ENCODE peak calls at places on chromosomes 2 and 18, in seven cellular contexts. One of them, this sample, is unnamed.
A peak's percentile ranks its signal among the peaks of the same experiment; 100 is the strongest.

GRCh38 chr2:221581986-221582385 is 9.9 kb upstream of the EPHA4 start:
- DNase-seq in astrocyte of the cerebellum: no peak
- DNase-seq in astrocyte of the spinal cord: no peak
- DNase-seq in HCT116: no peak
- DNase-seq in adrenal gland: no peak
- DNase-seq in brain microvascular endothelial cell: no peak
- DNase-seq in neuronal stem cell: no peak
- DNase-seq in this sample: no peak

GRCh38 chr2:160429248-160430000 is 64.2 kb downstream of the RBMS1 start:
- DNase-seq in astrocyte of the cerebellum: peak; percentile 59
- DNase-seq in astrocyte of the spinal cord: peak; percentile 80
- DNase-seq in HCT116: peak; percentile 56
- DNase-seq in adrenal gland: no peak
- DNase-seq in brain microvascular endothelial cell: no peak
- DNase-seq in neuronal stem cell: no peak
- DNase-seq in this sample: no peak

GRCh38 chr2:129812071-129812470 is 167.4 kb upstream of the RAB6C start:
- DNase-seq in astrocyte of the cerebellum: no peak
- DNase-seq in astrocyte of the spinal cord: no peak
- DNase-seq in HCT116: no peak
- DNase-seq in adrenal gland: peak; percentile 54
- DNase-seq in brain microvascular endothelial cell: no peak
- DNase-seq in neuronal stem cell: no peak
- DNase-seq in this sample: no peak

GRCh38 chr2:173496746-173497145 is 142.1 kb downstream of the CDCA7 start:
- DNase-seq in astrocyte of the cerebellum: no peak
- DNase-seq in astrocyte of the spinal cord: peak; percentile 39
- DNase-seq in HCT116: no peak
- DNase-seq in adrenal gland: no peak
- DNase-seq in brain microvascular endothelial cell: peak; percentile 54
- DNase-seq in neuronal stem cell: no peak
- DNase-seq in this sample: no peak

GRCh38 chr2:71933467-71934319 is 214.0 kb downstream of the CYP26B1 start:
- DNase-seq in astrocyte of the cerebellum: no peak
- DNase-seq in astrocyte of the spinal cord: no peak
- DNase-seq in HCT116: peak; percentile 28
- DNase-seq in adrenal gland: no peak
- DNase-seq in brain microvascular endothelial cell: peak; percentile 40
- DNase-seq in neuronal stem cell: no peak
- DNase-seq in this sample: no peak

GRCh38 chr18:32355896-32356295 is 114.8 kb downstream of the GAREM1 start:
- DNase-seq in astrocyte of the cerebellum: peak; percentile 40
- DNase-seq in astrocyte of the spinal cord: peak; percentile 69
- DNase-seq in HCT116: no peak
- DNase-seq in adrenal gland: no peak
- DNase-seq in brain microvascular endothelial cell: no peak
- DNase-seq in neuronal stem cell: no peak
- DNase-seq in this sample: no peak

GRCh38 chr2:11665028-11665427 is 5.0 kb downstream of the NTSR2 start:
- DNase-seq in astrocyte of the cerebellum: no peak
- DNase-seq in astrocyte of the spinal cord: no peak
- DNase-seq in HCT116: no peak
- DNase-seq in adrenal gland: no peak
- DNase-seq in brain microvascular endothelial cell: no peak
- DNase-seq in neuronal stem cell: no peak
- DNase-seq in this sample: no peak

GRCh38 chr2:26179446-26179907 is 6.6 kb downstream of the GAREM2 start:
- DNase-seq in astrocyte of the cerebellum: no peak
- DNase-seq in astrocyte of the spinal cord: no peak
- DNase-seq in HCT116: no peak
- DNase-seq in adrenal gland: no peak
- DNase-seq in brain microvascular endothelial cell: no peak
- DNase-seq in neuronal stem cell: no peak
- DNase-seq in this sample: no peak

GRCh38 chr2:29370581-29371125 is 255.4 kb downstream of the CLIP4 start:
- DNase-seq in astrocyte of the cerebellum: no peak
- DNase-seq in astrocyte of the spinal cord: no peak
- DNase-seq in HCT116: no peak
- DNase-seq in adrenal gland: no peak
- DNase-seq in brain microvascular endothelial cell: no peak
- DNase-seq in neuronal stem cell: no peak
- DNase-seq in this sample: no peak

GRCh38 chr2:24372033-24372432 is 11.7 kb upstream of the ITSN2 start:
- DNase-seq in astrocyte of the cerebellum: no peak
- DNase-seq in astrocyte of the spinal cord: no peak
- DNase-seq in HCT116: no peak
- DNase-seq in adrenal gland: no peak
- DNase-seq in brain microvascular endothelial cell: no peak
- DNase-seq in neuronal stem cell: no peak
- DNase-seq in this sample: no peak

GRCh38 chr2:42001696-42002331 is 46.0 kb upstream of the PKDCC start:
- DNase-seq in astrocyte of the cerebellum: no peak
- DNase-seq in astrocyte of the spinal cord: no peak
- DNase-seq in HCT116: no peak
- DNase-seq in adrenal gland: no peak
- DNase-seq in brain microvascular endothelial cell: no peak
- DNase-seq in neuronal stem cell: no peak
- DNase-seq in this sample: no peak

GRCh38 chr2:41998201-41998781 is 49.5 kb upstream of the PKDCC start:
- DNase-seq in astrocyte of the cerebellum: no peak
- DNase-seq in astrocyte of the spinal cord: no peak
- DNase-seq in HCT116: no peak
- DNase-seq in adrenal gland: no peak
- DNase-seq in brain microvascular endothelial cell: no peak
- DNase-seq in neuronal stem cell: no peak
- DNase-seq in this sample: no peak

GRCh38 chr2:41994661-41995060 is 53.2 kb upstream of the PKDCC start:
- DNase-seq in astrocyte of the cerebellum: no peak
- DNase-seq in astrocyte of the spinal cord: no peak
- DNase-seq in HCT116: no peak
- DNase-seq in adrenal gland: no peak
- DNase-seq in brain microvascular endothelial cell: no peak
- DNase-seq in neuronal stem cell: no peak
- DNase-seq in this sample: no peak

GRCh38 chr2:41999882-42000281 is 47.9 kb upstream of the PKDCC start:
- DNase-seq in astrocyte of the cerebellum: no peak
- DNase-seq in astrocyte of the spinal cord: no peak
- DNase-seq in HCT116: no peak
- DNase-seq in adrenal gland: no peak
- DNase-seq in brain microvascular endothelial cell: no peak
- DNase-seq in neuronal stem cell: no peak
- DNase-seq in this sample: no peak

GRCh38 chr2:41998789-41999470 is 48.9 kb upstream of the PKDCC start:
- DNase-seq in astrocyte of the cerebellum: no peak
- DNase-seq in astrocyte of the spinal cord: no peak
- DNase-seq in HCT116: no peak
- DNase-seq in adrenal gland: no peak
- DNase-seq in brain microvascular endothelial cell: no peak
- DNase-seq in neuronal stem cell: no peak
- DNase-seq in this sample: no peak
- H3K4me3 ChIP-seq in astrocyte of the cerebellum: no peak overlapping the region
- H3K4me3 ChIP-seq in astrocyte of the spinal cord: no peak overlapping the region
- H3K4me3 ChIP-seq in HCT116: no peak overlapping the region
- H3K4me3 ChIP-seq in adrenal gland: no peak overlapping the region
- H3K4me3 ChIP-seq in brain microvascular endothelial cell: no peak overlapping the region
- H3K4me3 ChIP-seq in neuronal stem cell: no peak overlapping the region
- H3K4me3 ChIP-seq in this sample: no peak overlapping the region

GRCh38 chr18:36308711-36309435 is 11.4 kb downstream of the FHOD3 start:
- DNase-seq in astrocyte of the cerebellum: no peak
- DNase-seq in astrocyte of the spinal cord: no peak
- DNase-seq in HCT116: no peak
- DNase-seq in adrenal gland: no peak
- DNase-seq in brain microvascular endothelial cell: no peak
- DNase-seq in neuronal stem cell: no peak
- DNase-seq in this sample: no peak
- H3K4me3 ChIP-seq in astrocyte of the cerebellum: no peak overlapping the region
- H3K4me3 ChIP-seq in astrocyte of the spinal cord: no peak overlapping the region
- H3K4me3 ChIP-seq in HCT116: peak overlapping the region; percentile 45
- H3K4me3 ChIP-seq in adrenal gland: no peak overlapping the region
- H3K4me3 ChIP-seq in brain microvascular endothelial cell: no peak overlapping the region
- H3K4me3 ChIP-seq in neuronal stem cell: no peak overlapping the region
- H3K4me3 ChIP-seq in this sample: peak overlapping the region; percentile 15

DNA sequence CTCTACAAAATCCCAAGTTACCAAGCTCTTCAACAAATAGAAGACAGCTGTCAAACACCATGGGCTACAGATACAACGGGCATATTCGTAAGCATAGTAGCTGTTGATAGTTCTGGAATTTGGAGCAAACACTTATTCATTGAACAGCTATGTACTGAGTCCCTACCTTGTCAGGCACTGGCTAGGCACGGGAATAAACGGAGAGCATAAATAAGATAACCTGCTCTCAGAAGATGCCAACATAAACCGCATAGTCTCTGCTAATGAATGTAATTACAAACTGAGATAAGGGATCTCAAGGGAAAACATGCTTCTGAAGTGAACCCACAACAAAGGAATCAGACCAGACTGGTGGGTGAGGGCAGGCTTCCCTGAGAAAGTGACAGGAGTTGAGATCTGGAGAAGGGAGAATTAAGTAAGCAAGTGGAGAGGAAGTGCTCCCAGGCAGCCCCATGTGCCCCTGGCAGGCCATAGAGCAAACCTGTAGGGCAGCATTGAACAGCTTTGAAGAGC is 997 bp upstream of the ANKRD44 start:
- DNase-seq in astrocyte of the cerebellum: no peak
- DNase-seq in astrocyte of the spinal cord: no peak
- DNase-seq in HCT116: no peak
- DNase-seq in adrenal gland: no peak
- DNase-seq in brain microvascular endothelial cell: no peak
- DNase-seq in neuronal stem cell: no peak
- DNase-seq in this sample: no peak
- H3K4me3 ChIP-seq in astrocyte of the cerebellum: no peak overlapping the region
- H3K4me3 ChIP-seq in astrocyte of the spinal cord: no peak overlapping the region
- H3K4me3 ChIP-seq in HCT116: peak overlapping the region; percentile 66
- H3K4me3 ChIP-seq in adrenal gland: no peak overlapping the region
- H3K4me3 ChIP-seq in brain microvascular endothelial cell: no peak overlapping the region
- H3K4me3 ChIP-seq in neuronal stem cell: no peak overlapping the region
- H3K4me3 ChIP-seq in this sample: no peak overlapping the region

GRCh38 chr2:46828039-46828438 is 87.6 kb downstream of the MCFD2 start:
- DNase-seq in astrocyte of the cerebellum: no peak
- DNase-seq in astrocyte of the spinal cord: no peak
- DNase-seq in HCT116: no peak
- DNase-seq in adrenal gland: no peak
- DNase-seq in brain microvascular endothelial cell: no peak
- DNase-seq in neuronal stem cell: no peak
- DNase-seq in this sample: no peak
- H3K4me3 ChIP-seq in astrocyte of the cerebellum: no peak overlapping the region
- H3K4me3 ChIP-seq in astrocyte of the spinal cord: no peak overlapping the region
- H3K4me3 ChIP-seq in HCT116: no peak overlapping the region
- H3K4me3 ChIP-seq in adrenal gland: no peak overlapping the region
- H3K4me3 ChIP-seq in brain microvascular endothelial cell: no peak overlapping the region
- H3K4me3 ChIP-seq in neuronal stem cell: no peak overlapping the region
- H3K4me3 ChIP-seq in this sample: no peak overlapping the region

DNA sequence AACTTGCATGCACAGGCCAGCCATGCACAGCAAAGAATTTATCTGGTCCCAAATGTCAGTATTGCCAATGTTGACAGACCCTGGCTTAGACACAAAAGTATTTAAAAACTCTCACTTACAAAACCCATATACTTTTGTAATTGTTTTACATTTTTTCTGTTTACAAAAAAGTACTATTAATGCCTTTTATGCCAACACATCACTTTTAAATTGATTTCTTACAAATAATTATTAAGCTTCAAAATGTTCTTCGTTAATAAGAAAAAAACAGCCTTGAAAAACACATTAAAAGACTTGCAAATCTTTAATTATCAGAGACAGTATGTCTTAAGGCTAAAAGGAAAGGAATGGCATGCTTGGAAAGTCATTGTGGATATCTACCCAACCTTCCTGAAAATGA is 181.3 kb upstream of the TWIST2 start:
- DNase-seq in astrocyte of the cerebellum: no peak
- DNase-seq in astrocyte of the spinal cord: no peak
- DNase-seq in HCT116: no peak
- DNase-seq in adrenal gland: no peak
- DNase-seq in brain microvascular endothelial cell: no peak
- DNase-seq in neuronal stem cell: no peak
- DNase-seq in this sample: no peak
- H3K4me3 ChIP-seq in astrocyte of the cerebellum: no peak overlapping the region
- H3K4me3 ChIP-seq in astrocyte of the spinal cord: no peak overlapping the region
- H3K4me3 ChIP-seq in HCT116: no peak overlapping the region
- H3K4me3 ChIP-seq in adrenal gland: no peak overlapping the region
- H3K4me3 ChIP-seq in brain microvascular endothelial cell: no peak overlapping the region
- H3K4me3 ChIP-seq in neuronal stem cell: no peak overlapping the region
- H3K4me3 ChIP-seq in this sample: no peak overlapping the region

GRCh38 chr18:68721681-68722583 is 7.0 kb upstream of the TMX3 start:
- DNase-seq in astrocyte of the cerebellum: no peak
- DNase-seq in astrocyte of the spinal cord: peak; percentile 27
- DNase-seq in HCT116: no peak
- DNase-seq in adrenal gland: no peak
- DNase-seq in brain microvascular endothelial cell: no peak
- DNase-seq in neuronal stem cell: no peak
- DNase-seq in this sample: no peak
- H3K4me3 ChIP-seq in astrocyte of the cerebellum: no peak overlapping the region
- H3K4me3 ChIP-seq in astrocyte of the spinal cord: no peak overlapping the region
- H3K4me3 ChIP-seq in HCT116: no peak overlapping the region
- H3K4me3 ChIP-seq in adrenal gland: peak overlapping the region; percentile 16
- H3K4me3 ChIP-seq in brain microvascular endothelial cell: no peak overlapping the region
- H3K4me3 ChIP-seq in neuronal stem cell: no peak overlapping the region
- H3K4me3 ChIP-seq in this sample: no peak overlapping the region

GRCh38 chr2:222861411-222862067 is 703 bp downstream of the ACSL3 start:
- DNase-seq in astrocyte of the cerebellum: no peak
- DNase-seq in astrocyte of the spinal cord: peak; percentile 32
- DNase-seq in HCT116: no peak
- DNase-seq in adrenal gland: peak; percentile 45
- DNase-seq in brain microvascular endothelial cell: no peak
- DNase-seq in neuronal stem cell: no peak
- DNase-seq in this sample: no peak

GRCh38 chr2:222860740-222861410 is at the start of gene ACSL3:
- DNase-seq in astrocyte of the cerebellum: peak; percentile 72
- DNase-seq in astrocyte of the spinal cord: peak; percentile 95
- DNase-seq in HCT116: peak; percentile 78
- DNase-seq in adrenal gland: peak; percentile 97
- DNase-seq in brain microvascular endothelial cell: peak; percentile 92
- DNase-seq in neuronal stem cell: peak; percentile 96
- DNase-seq in this sample: peak; percentile 81

GRCh38 chr2:222864296-222864695 is 3.5 kb downstream of the ACSL3 start:
- DNase-seq in astrocyte of the cerebellum: no peak
- DNase-seq in astrocyte of the spinal cord: peak; percentile 66
- DNase-seq in HCT116: no peak
- DNase-seq in adrenal gland: peak; percentile 57
- DNase-seq in brain microvascular endothelial cell: peak; percentile 69
- DNase-seq in neuronal stem cell: peak; percentile 17
- DNase-seq in this sample: no peak

GRCh38 chr2:222862068-222862914 is 1.5 kb downstream of the ACSL3 start:
- DNase-seq in astrocyte of the cerebellum: no peak
- DNase-seq in astrocyte of the spinal cord: peak; percentile 61
- DNase-seq in HCT116: no peak
- DNase-seq in adrenal gland: no peak
- DNase-seq in brain microvascular endothelial cell: no peak
- DNase-seq in neuronal stem cell: no peak
- DNase-seq in this sample: no peak

GRCh38 chr2:222862915-222863544 is 2.2 kb downstream of the ACSL3 start:
- DNase-seq in astrocyte of the cerebellum: no peak
- DNase-seq in astrocyte of the spinal cord: no peak
- DNase-seq in HCT116: no peak
- DNase-seq in adrenal gland: no peak
- DNase-seq in brain microvascular endothelial cell: no peak
- DNase-seq in neuronal stem cell: no peak
- DNase-seq in this sample: no peak
- H3K4me3 ChIP-seq in astrocyte of the cerebellum: peak overlapping the region; percentile 89
- H3K4me3 ChIP-seq in astrocyte of the spinal cord: peak overlapping the region; percentile 91
- H3K4me3 ChIP-seq in HCT116: peak overlapping the region; percentile 86
- H3K4me3 ChIP-seq in adrenal gland: no peak overlapping the region
- H3K4me3 ChIP-seq in brain microvascular endothelial cell: peak overlapping the region; percentile 92
- H3K4me3 ChIP-seq in neuronal stem cell: no peak overlapping the region
- H3K4me3 ChIP-seq in this sample: peak overlapping the region; percentile 92

This sample was measured in retinal pigment epithelial cell.